ENCODE peak calls at places on chromosomes 16 and 17, in seven cellular contexts. Q is neural progenitor cell, S is astrocyte of the hippocampus, X is retina, P is GM04503, H is progenitor cell of endocrine pancreas, A is OCI-M1. U is an unnamed sample.

GRCh38 chr16:53417011-53417410 is 17.3 kb upstream of the RBL2 start:
- DNase-seq in Q (no peak), S (peak), P (no peak), X (no peak), A (peak), H (no peak), U (no peak)

GRCh38 chr16:75617121-75617520 is 6.0 kb downstream of the ADAT1 start:
- DNase-seq in P (no peak), H (no peak), Q (no peak), S (no peak), A (no peak), X (no peak), U (no peak)

GRCh38 chr17:3594056-3594810 is 15.0 kb downstream of the TRPV1 start:
- DNase-seq in P (no peak), Q (no peak), H (no peak), A (no peak), S (peak), X (no peak), U (no peak)

GRCh38 chr17:7336240-7337175 is at the start of gene ACAP1:
- DNase-seq in H (no peak), X (no peak), S (no peak), Q (no peak), P (no peak), A (peak), U (no peak)

GRCh38 chr17:61499632-61500031 is 47.4 kb downstream of the TBX4 start:
- DNase-seq in X (no peak), P (no peak), Q (no peak), H (no peak), A (no peak), S (no peak), U (no peak)

GRCh38 chr16:20675488-20676267 is 21.8 kb downstream of the ACSM1 start:
- DNase-seq in P (no peak), S (peak), A (peak), Q (peak), H (no peak), X (peak), U (no peak)

GRCh38 chr17:45677770-45678169 is 106.3 kb upstream of the CRHR1 start:
- DNase-seq in X (no peak), Q (no peak), S (no peak), H (no peak), A (no peak), P (no peak), U (peak)

GRCh38 chr16:22123146-22123545 is 30.8 kb downstream of the VWA3A start:
- DNase-seq in A (peak), H (no peak), Q (peak), S (no peak), X (no peak), P (no peak), U (no peak)

GRCh38 chr16:77500286-77500598 is 65.4 kb upstream of the ADAMTS18 start:
- DNase-seq in X (no peak), Q (no peak), H (no peak), P (no peak), S (no peak), A (no peak), U (no peak)

GRCh38 chr16:73951541-73951940 is 345.1 kb upstream of the PSMD7 start:
- DNase-seq in Q (no peak), A (no peak), H (no peak), X (peak), S (no peak), P (no peak), U (peak)

GRCh38 chr17:79840204-79840988 is 1.2 kb upstream of the CBX4 start:
- DNase-seq in H (no peak), P (no peak), Q (peak), X (peak), A (peak), S (peak), U (peak)

GRCh38 chr17:76243826-76244679 is 3.8 kb upstream of the RNF157 start:
- DNase-seq in S (no peak), H (no peak), Q (no peak), X (no peak), A (peak), P (no peak), U (no peak)

GRCh38 chr17:75065562-75066151 is 18.6 kb downstream of the KCTD2 start:
- DNase-seq in Q (no peak), S (no peak), H (no peak), P (no peak), A (no peak), X (no peak), U (no peak)

GRCh38 chr17:75325827-75326586 is 36.8 kb upstream of the SLC25A19 start:
- DNase-seq in H (no peak), X (no peak), A (no peak), Q (no peak), S (peak), P (no peak), U (no peak)

GRCh38 chr17:73759324-73760185 is 115.3 kb upstream of the SDK2 start:
- DNase-seq in S (no peak), A (no peak), X (peak), Q (no peak), P (no peak), H (no peak), U (peak)

GRCh38 chr16:51880776-51881175 is 666.2 kb downstream of the TOX3 start:
- DNase-seq in A (no peak), P (peak), Q (no peak), H (no peak), X (no peak), S (peak), U (no peak)

GRCh38 chr16:47734987-47735594 is 274.0 kb downstream of the PHKB start:
- DNase-seq in S (no peak), Q (no peak), A (no peak), H (no peak), X (no peak), P (no peak), U (no peak)

U was measured in NCI-H82.